ENCODE peak calls at places on chromosomes 6 and 20, in six cellular contexts. Q, X, V, T, E and C are unnamed samples.
A peak's percentile ranks its signal among the peaks of the same experiment; 100 is the strongest.

GRCh38 chr6:56510984-56511531 is 131.6 kb downstream of the DST start:
- DNase-seq in Q (peak; percentile 78), X (peak; percentile 53), V (no peak), T (no peak), E (no peak), C (peak; percentile 72)

GRCh38 chr6:133184798-133185380 is 56.3 kb upstream of the EYA4 start:
- DNase-seq in Q (no peak), X (no peak), V (peak; percentile 8), T (no peak), E (peak; percentile 32), C (peak; percentile 21)

GRCh38 chr6:129189266-129189665 is 306.3 kb downstream of the LAMA2 start:
- DNase-seq in Q (no peak), X (no peak), V (no peak), T (no peak), E (no peak), C (no peak)

GRCh38 chr20:57609086-57609841 is 11.0 kb downstream of the ZBP1 start:
- DNase-seq in Q (no peak), X (no peak), V (no peak), T (no peak), E (no peak), C (no peak)

GRCh38 chr6:118216751-118217150 is 309.7 kb downstream of the SLC35F1 start:
- DNase-seq in Q (no peak), X (no peak), V (no peak), T (no peak), E (no peak), C (no peak)

GRCh38 chr6:157161912-157162311 is 161.4 kb downstream of the TMEM242 start:
- DNase-seq in Q (no peak), X (no peak), V (no peak), T (no peak), E (no peak), C (no peak)

GRCh38 chr6:98832282-98833100 is 1.9 kb upstream of the POU3F2 start:
- DNase-seq in Q (no peak), X (no peak), V (no peak), T (no peak), E (no peak), C (no peak)

GRCh38 chr6:31785475-31785874 is 8.3 kb upstream of the VWA7 start:
- DNase-seq in Q (no peak), X (no peak), V (no peak), T (no peak), E (no peak), C (no peak)

GRCh38 chr6:149696904-149697303 is 21.0 kb downstream of the LATS1 start:
- DNase-seq in Q (no peak), X (no peak), V (no peak), T (no peak), E (no peak), C (no peak)

GRCh38 chr20:62524486-62524885 is 48.7 kb upstream of the GATA5 start:
- DNase-seq in Q (no peak), X (no peak), V (no peak), T (no peak), E (no peak), C (no peak)

GRCh38 chr20:2042400-2042799 is 48.5 kb upstream of the PDYN start:
- DNase-seq in Q (no peak), X (no peak), V (no peak), T (no peak), E (no peak), C (no peak)

GRCh38 chr6:54897462-54898189 is 51.1 kb downstream of the FAM83B start:
- DNase-seq in Q (no peak), X (no peak), V (no peak), T (no peak), E (no peak), C (no peak)

GRCh38 chr6:113508249-113508648 is 348.9 kb upstream of the MARCKS start:
- DNase-seq in Q (no peak), X (no peak), V (no peak), T (no peak), E (no peak), C (no peak)

GRCh38 chr6:80438728-80439127 is 332.3 kb downstream of the BCKDHB start:
- DNase-seq in Q (no peak), X (no peak), V (peak; percentile 6), T (peak; percentile 83), E (peak; percentile 29), C (no peak)

GRCh38 chr20:16803965-16804792 is 56.0 kb downstream of the OTOR start:
- DNase-seq in Q (peak; percentile 47), X (peak; percentile 24), V (peak; percentile 51), T (peak; percentile 21), E (peak; percentile 54), C (peak; percentile 55)

GRCh38 chr6:89368107-89368506 is 15.6 kb upstream of the UBE2J1 start:
- DNase-seq in Q (peak; percentile 20), X (peak; percentile 40), V (peak; percentile 35), T (no peak), E (peak; percentile 60), C (peak; percentile 79)

GRCh38 chr20:14360386-14360785 is 23.0 kb upstream of the FLRT3 start:
- DNase-seq in Q (no peak), X (no peak), V (no peak), T (no peak), E (no peak), C (no peak)

GRCh38 chr20:47413189-47413588 is 56.7 kb upstream of the ZMYND8 start:
- DNase-seq in Q (no peak), X (no peak), V (no peak), T (no peak), E (no peak), C (no peak)

GRCh38 chr6:13872681-13873080 is 52.1 kb upstream of the RNF182 start:
- DNase-seq in Q (no peak), X (no peak), V (no peak), T (no peak), E (no peak), C (no peak)

GRCh38 chr6:91185072-91185471 is 598.2 kb upstream of the MAP3K7 start:
- DNase-seq in Q (no peak), X (no peak), V (no peak), T (no peak), E (no peak), C (no peak)

GRCh38 chr6:132401120-132401940 is at the start of gene MOXD1:
- DNase-seq in Q (no peak), X (peak; percentile 41), V (peak; percentile 20), T (no peak), E (peak; percentile 11), C (peak; percentile 25)

GRCh38 chr20:38272398-38272797 is 11.9 kb upstream of the KIAA1755 start:
- DNase-seq in Q (no peak), X (no peak), V (no peak), T (no peak), E (peak; percentile 34), C (no peak)

GRCh38 chr20:38275815-38276550 is 15.4 kb upstream of the KIAA1755 start:
- DNase-seq in Q (peak; percentile 43), X (no peak), V (no peak), T (no peak), E (peak; percentile 89), C (no peak)

GRCh38 chr20:38270869-38271608 is 10.5 kb upstream of the KIAA1755 start:
- DNase-seq in Q (no peak), X (peak; percentile 82), V (peak; percentile 30), T (peak; percentile 26), E (peak; percentile 94), C (no peak)

GRCh38 chr20:38271609-38272120 is 11.1 kb upstream of the KIAA1755 start:
- DNase-seq in Q (no peak), X (no peak), V (no peak), T (no peak), E (no peak), C (no peak)

GRCh38 chr20:38272961-38273360 is 12.4 kb upstream of the KIAA1755 start:
- DNase-seq in Q (no peak), X (peak; percentile 53), V (no peak), T (no peak), E (peak; percentile 61), C (no peak)
- TF ChIP-seq POLR2A in Q (no peak), X (no peak), V (no peak), T (no peak), E (no peak), C (no peak)

DNA sequence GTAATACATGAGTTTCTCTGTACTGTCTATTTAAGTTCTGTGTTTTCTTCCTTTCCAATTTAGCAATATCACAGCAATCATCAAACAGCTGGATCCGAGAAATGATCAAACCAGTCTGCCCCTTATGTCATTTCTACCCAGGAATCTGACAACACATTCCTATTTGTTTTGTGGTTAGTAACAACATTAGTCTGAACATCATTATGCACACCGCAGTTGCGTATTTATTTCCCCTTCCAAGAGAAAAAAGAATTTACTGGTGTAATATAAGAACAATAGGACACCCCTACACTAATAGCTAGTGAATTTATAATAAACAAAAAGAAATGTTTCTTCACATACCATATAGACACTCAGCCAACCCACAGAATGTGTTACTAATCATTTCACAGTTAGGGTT is 179.5 kb downstream of the BTBD9 start:
- DNase-seq in Q (no peak), X (no peak), V (no peak), T (no peak), E (no peak), C (no peak)
- TF ChIP-seq POLR2A in Q (no peak), X (no peak), V (no peak), T (no peak), E (no peak), C (no peak)

GRCh38 chr20:44966030-44966961 is at the start of gene STK4:
- DNase-seq in Q (peak; percentile 96), X (peak; percentile 94), V (peak; percentile 76), T (peak; percentile 86), E (peak; percentile 95), C (peak; percentile 98)

GRCh38 chr20:44965651-44966029 is 672 bp upstream of the STK4 start:
- DNase-seq in Q (no peak), X (no peak), V (no peak), T (no peak), E (no peak), C (no peak)

GRCh38 chr20:44969320-44969879 is 3.1 kb downstream of the STK4 start:
- DNase-seq in Q (no peak), X (no peak), V (no peak), T (no peak), E (no peak), C (peak; percentile 53)

GRCh38 chr20:44970243-44970757 is 4.0 kb downstream of the STK4 start:
- DNase-seq in Q (no peak), X (no peak), V (no peak), T (no peak), E (peak; percentile 72), C (peak; percentile 60)

GRCh38 chr20:44967207-44967807 is 995 bp downstream of the STK4 start:
- DNase-seq in Q (peak; percentile 49), X (no peak), V (no peak), T (no peak), E (peak; percentile 14), C (peak; percentile 41)
- TF ChIP-seq POLR2A in Q (no peak), X (no peak), V (no peak), T (no peak), E (no peak), C (no peak)

DNA sequence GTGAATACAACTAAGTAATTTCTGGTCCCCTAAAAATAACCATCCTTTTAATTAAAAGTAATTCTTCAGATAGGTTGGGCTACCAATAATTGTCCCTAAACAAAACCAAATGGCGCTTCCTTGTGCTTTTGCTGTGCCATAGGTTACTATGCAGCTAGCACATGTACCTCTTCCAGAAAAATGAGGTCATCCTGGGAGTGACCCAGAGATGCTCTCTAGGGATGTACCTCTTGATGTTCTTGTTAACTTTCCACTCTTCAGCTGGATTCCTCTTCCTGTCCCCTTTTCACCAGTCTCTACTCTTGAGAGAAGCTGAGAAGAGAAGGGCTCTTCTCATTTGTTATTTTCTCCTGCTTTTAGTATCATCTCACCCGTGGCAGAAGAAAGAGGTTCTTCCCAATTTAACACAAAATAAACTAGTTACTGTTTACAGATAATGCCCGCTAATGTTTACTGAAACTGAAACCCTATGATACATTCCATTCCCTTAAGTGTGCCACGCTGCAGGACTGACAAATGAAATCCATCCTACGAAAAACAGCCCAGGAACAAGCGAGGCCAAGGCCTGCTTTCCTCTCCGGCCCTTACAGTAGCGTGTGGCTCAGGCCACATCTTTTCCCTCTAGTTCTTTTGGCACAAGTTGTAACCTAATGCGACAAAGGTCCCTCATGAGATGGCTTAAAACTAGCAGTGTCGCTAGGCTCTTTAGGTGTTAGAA is 24.2 kb downstream of the MRS2 start:
- DNase-seq in Q (no peak), X (no peak), V (no peak), T (no peak), E (no peak), C (no peak)
- TF ChIP-seq POLR2A in Q (no peak), X (no peak), V (no peak), T (no peak), E (no peak), C (no peak)